ENCODE peak calls at places on chromosome 6, in four cellular contexts. J is adrenal gland; V is mesenchymal stem cell; Y is effector memory CD4-positive, alpha-beta T cell. R is an unnamed sample.

GRCh38 chr6:56101141-56101553 is 146.2 kb downstream of the COL21A1 start:
- DNase-seq in V (peak; percentile 94), J (no peak), Y (no peak), R (no peak)

GRCh38 chr6:25553502-25553901 is 98.5 kb upstream of the SCGN start:
- DNase-seq in V (no peak), J (no peak), Y (no peak), R (no peak)

GRCh38 chr6:125054331-125054730 is 92.1 kb downstream of the RNF217 start:
- DNase-seq in V (no peak), J (no peak), Y (no peak), R (no peak)

GRCh38 chr6:79750806-79751205 is 119.7 kb downstream of the SH3BGRL2 start:
- DNase-seq in J (no peak), V (no peak), Y (no peak), R (no peak)

GRCh38 chr6:113018351-113019151 is 671.4 kb downstream of the RFPL4B start:
- DNase-seq in Y (no peak), J (peak; percentile 31), V (peak; percentile 84), R (peak; percentile 34)

GRCh38 chr6:12071064-12071615 is 59.0 kb downstream of the HIVEP1 start:
- DNase-seq in J (no peak), V (no peak), Y (no peak), R (no peak)

GRCh38 chr6:42046491-42047219 is 3.7 kb upstream of the TAF8 start:
- DNase-seq in J (no peak), Y (no peak), V (peak; percentile 89), R (no peak)

GRCh38 chr6:137692806-137693205 is 174.3 kb upstream of the TNFAIP3 start:
- DNase-seq in Y (no peak), J (no peak), V (no peak), R (no peak)

GRCh38 chr6:150145427-150145826 is 2.6 kb downstream of the PPP1R14C start:
- DNase-seq in V (no peak), Y (no peak), J (no peak), R (no peak)

GRCh38 chr6:20810732-20811111 is 276.5 kb downstream of the CDKAL1 start:
- DNase-seq in Y (no peak), J (no peak), V (no peak), R (no peak)

GRCh38 chr6:33840064-33840926 is 36.5 kb upstream of the MLN start:
- DNase-seq in Y (no peak), V (peak; percentile 100), J (peak; percentile 65), R (no peak)

GRCh38 chr6:7647504-7647903 is 57.5 kb downstream of the SNRNP48 start:
- DNase-seq in V (no peak), J (no peak), Y (no peak), R (no peak)

GRCh38 chr6:125746731-125747588 is 2.5 kb upstream of the HEY2 start:
- DNase-seq in Y (peak; percentile 51), V (peak; percentile 85), J (peak; percentile 72), R (peak; percentile 92)

GRCh38 chr6:29941006-29941405 is 1.3 kb upstream of the HLA-A start:
- DNase-seq in Y (no peak), V (peak; percentile 52), J (no peak), R (peak; percentile 42)

GRCh38 chr6:39300739-39301138 is 13.5 kb downstream of the KCNK17 start:
- DNase-seq in Y (no peak), V (no peak), J (no peak), R (no peak)

GRCh38 chr6:137094411-137095008 is 49.7 kb upstream of the IL20RA start:
- DNase-seq in V (peak; percentile 71), Y (peak; percentile 11), J (peak; percentile 77), R (peak; percentile 74)

GRCh38 chr6:83270971-83271714 is 78.0 kb downstream of the RWDD2A start:
- DNase-seq in Y (no peak), J (no peak), V (peak; percentile 79), R (no peak)

GRCh38 chr6:35737413-35738211 is 780 bp downstream of the ARMC12 start:
- DNase-seq in J (no peak), Y (no peak), V (peak; percentile 85), R (no peak)

GRCh38 chr6:44664716-44665115 is 277.2 kb downstream of the CDC5L start:
- DNase-seq in V (peak; percentile 35), Y (no peak), J (no peak), R (no peak)

GRCh38 chr6:149560736-149561135 is 5.4 kb upstream of the GINM1 start:
- DNase-seq in Y (no peak), J (no peak), V (peak; percentile 30), R (no peak)

DNA sequence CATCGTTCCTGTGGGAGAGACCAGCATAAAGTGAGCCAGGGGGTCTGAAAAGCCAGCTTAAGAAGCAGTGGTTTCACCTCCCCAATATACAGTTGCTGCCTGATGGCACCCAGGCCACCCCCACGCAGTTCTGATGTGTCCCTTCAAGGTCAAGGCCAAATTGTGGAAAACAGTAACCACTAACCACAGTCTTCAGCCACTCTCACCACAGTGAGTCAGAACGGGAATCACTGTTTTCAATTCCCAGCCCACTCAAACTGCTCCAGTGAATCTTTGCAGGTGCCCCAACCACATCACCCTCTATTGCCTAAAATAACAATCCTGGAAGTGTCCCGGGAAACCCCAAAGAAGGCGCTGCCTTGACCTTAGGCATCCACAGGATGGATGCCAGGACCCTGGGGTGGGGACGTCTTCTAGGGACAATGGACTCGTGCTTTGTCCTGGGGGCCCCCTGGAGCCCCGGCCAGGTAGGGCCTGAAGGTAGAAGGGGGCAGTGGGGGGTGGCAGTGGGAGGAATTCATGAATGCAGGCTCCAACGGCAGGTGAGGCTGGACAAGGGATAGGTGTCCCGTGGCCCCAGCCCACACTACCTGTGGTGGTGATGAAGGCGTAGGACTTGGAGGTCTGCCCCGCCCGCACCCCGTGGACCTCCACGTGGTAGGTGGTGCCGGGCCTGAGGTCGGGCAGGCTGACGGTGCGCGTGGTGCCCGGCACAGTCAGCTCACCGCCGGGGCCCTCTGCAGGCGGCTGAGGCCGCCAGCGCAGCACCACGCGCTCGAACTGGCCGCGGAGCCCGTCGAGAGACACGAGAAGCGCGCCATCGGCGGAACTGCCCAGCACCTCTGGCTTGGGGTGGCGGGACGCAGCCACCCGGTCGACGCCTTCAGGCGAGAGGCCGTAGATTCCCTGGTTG is 22.2 kb downstream of the TNXB start:
- DNase-seq in V (peak; percentile 93), J (no peak), Y (no peak), R (no peak)
- H3K4me3 ChIP-seq in V (no peak overlapping the region), J (no peak overlapping the region), Y (no peak overlapping the region), R (peak overlapping the region; percentile 44)

GRCh38 chr6:85461806-85462185 is 11.9 kb downstream of the NT5E start:
- DNase-seq in V (no peak), Y (no peak), J (no peak), R (no peak)
- H3K4me1 ChIP-seq in V (peaks cover 38% of the 10 kb centered on the region), Y (no peaks in the 10 kb centered on the region), J (no peaks in the 10 kb centered on the region), R (peaks cover 85% of the 10 kb centered on the region)

GRCh38 chr6:161671117-161671516 is 397.3 kb upstream of the AGPAT4 start:
- DNase-seq in J (no peak), V (no peak), Y (no peak), R (no peak)
- H3K27ac ChIP-seq in J (no peak overlapping the region), V (no peak overlapping the region), Y (no peak overlapping the region), R (no peak overlapping the region)

GRCh38 chr6:27582928-27583725 is 110.2 kb upstream of the ZNF184 start:
- DNase-seq in J (peak; percentile 38), V (peak; percentile 61), Y (no peak), R (no peak)
- H3K4me3 ChIP-seq in J (no peak overlapping the region), V (no peak overlapping the region), Y (no peak overlapping the region), R (no peak overlapping the region)

DNA sequence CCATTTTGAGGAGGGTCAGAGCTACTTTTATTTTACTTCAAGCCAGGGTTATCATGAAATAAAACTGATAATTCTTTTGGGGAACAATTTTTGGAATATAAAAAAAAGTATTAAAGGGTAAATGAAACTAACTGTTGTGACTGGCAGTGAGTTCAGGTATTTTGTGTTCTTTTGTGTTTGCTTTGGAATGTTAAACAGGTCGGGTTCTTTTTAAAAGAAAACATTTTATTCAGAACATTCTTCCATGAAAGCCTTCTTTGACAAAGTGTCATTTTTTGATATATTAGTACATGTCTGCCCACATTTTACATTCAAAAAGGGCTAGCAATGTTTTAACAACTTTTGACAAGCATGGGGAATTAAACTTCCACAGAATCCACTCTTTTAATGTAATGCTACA is 170.0 kb downstream of the HS3ST5 start:
- DNase-seq in J (no peak), V (no peak), Y (no peak), R (no peak)
- H3K4me1 ChIP-seq in J (no peaks in the 10 kb centered on the region), V (no peaks in the 10 kb centered on the region), Y (no peaks in the 10 kb centered on the region), R (no peaks in the 10 kb centered on the region)

GRCh38 chr6:16466778-16467177 is 228.4 kb downstream of the GMPR start:
- DNase-seq in Y (no peak), V (no peak), J (no peak), R (no peak)

GRCh38 chr6:16468991-16469615 is 230.7 kb downstream of the GMPR start:
- DNase-seq in Y (no peak), J (no peak), V (no peak), R (no peak)

GRCh38 chr6:16464045-16464444 is 225.7 kb downstream of the GMPR start:
- DNase-seq in V (no peak), Y (no peak), J (no peak), R (no peak)
- H3K27ac ChIP-seq in V (no peak overlapping the region), Y (no peak overlapping the region), J (no peak overlapping the region), R (no peak overlapping the region)

GRCh38 chr6:13484138-13484708 is 3.2 kb downstream of the GFOD1 start:
- DNase-seq in J (no peak), V (peak; percentile 22), Y (no peak), R (no peak)
- H3K4me3 ChIP-seq in J (no peak overlapping the region), V (no peak overlapping the region), Y (no peak overlapping the region), R (peak overlapping the region; percentile 94)

DNA sequence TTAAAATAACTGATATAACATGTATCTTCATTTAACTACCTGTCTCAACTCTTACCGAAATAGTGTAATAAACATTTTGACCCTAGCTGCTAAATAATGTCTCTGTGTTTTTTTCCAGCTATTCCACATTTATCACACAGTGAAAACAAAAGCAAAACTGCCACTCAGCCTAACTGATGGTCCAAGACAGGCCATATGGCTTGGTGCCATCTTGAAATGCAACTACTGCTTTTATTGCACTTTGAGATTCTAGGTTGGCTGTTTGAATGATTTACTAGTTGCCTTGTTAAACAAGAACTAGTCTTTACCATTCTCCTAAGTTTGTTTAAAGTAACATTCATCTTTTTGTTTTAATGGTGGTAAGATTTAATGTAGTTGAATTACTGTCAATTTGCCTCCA is 739.8 kb downstream of the TFAP2A start:
- DNase-seq in V (no peak), Y (no peak), J (no peak), R (no peak)
- H3K4me1 ChIP-seq in V (no peaks in the 10 kb centered on the region), Y (no peaks in the 10 kb centered on the region), J (no peaks in the 10 kb centered on the region), R (no peaks in the 10 kb centered on the region)

R was measured in tibial artery.